ENCODE peak calls at places on chromosomes 7 and 10, in six cellular contexts. C is HL-60, R is GM23338, L is heart left ventricle, T is adrenal gland, U is PC-3. D is an unnamed sample.

GRCh38 chr7:82050792-82051191 is 280.9 kb upstream of the HGF start:
- DNase-seq in C (no peak), R (no peak), L (no peak), T (no peak), U (peak), D (peak)

GRCh38 chr7:739964-740942 is 13.2 kb upstream of the PRKAR1B start:
- DNase-seq in C (no peak), R (no peak), L (no peak), T (no peak), U (no peak), D (no peak)

GRCh38 chr10:69123306-69123746 is 652 bp upstream of the VPS26A start:
- DNase-seq in C (no peak), R (peak), L (no peak), T (no peak), U (peak), D (no peak)

GRCh38 chr7:32115831-32116230 is 45.6 kb upstream of the PDE1C start:
- DNase-seq in C (no peak), R (no peak), L (no peak), T (no peak), U (peak), D (peak)

GRCh38 chr10:96212911-96213310 is 58.5 kb downstream of the BLNK start:
- DNase-seq in C (no peak), R (no peak), L (no peak), T (no peak), U (no peak), D (no peak)

GRCh38 chr7:150939052-150939810 is 38.9 kb downstream of the KCNH2 start:
- DNase-seq in C (peak), R (no peak), L (no peak), T (no peak), U (no peak), D (no peak)

GRCh38 chr7:141572175-141572574 is 21.0 kb downstream of the AGK start:
- DNase-seq in C (no peak), R (no peak), L (no peak), T (no peak), U (no peak), D (no peak)

GRCh38 chr10:67803588-67804394 is 34.2 kb downstream of the DNAJC12 start:
- DNase-seq in C (no peak), R (no peak), L (no peak), T (no peak), U (no peak), D (no peak)

GRCh38 chr10:69486922-69487730 is 35.9 kb downstream of the TSPAN15 start:
- DNase-seq in C (no peak), R (no peak), L (no peak), T (no peak), U (no peak), D (no peak)

GRCh38 chr7:35725280-35725680 is 30.3 kb upstream of the HERPUD2 start:
- DNase-seq in C (no peak), R (peak), L (no peak), T (no peak), U (no peak), D (no peak)

GRCh38 chr7:120741371-120742042 is 116.4 kb downstream of the TSPAN12 start:
- DNase-seq in C (no peak), R (no peak), L (no peak), T (no peak), U (no peak), D (no peak)

GRCh38 chr7:120743128-120743527 is 114.8 kb downstream of the TSPAN12 start:
- DNase-seq in C (no peak), R (no peak), L (no peak), T (no peak), U (peak), D (no peak)

GRCh38 chr7:120738816-120739215 is 119.1 kb downstream of the TSPAN12 start:
- DNase-seq in C (no peak), R (peak), L (no peak), T (no peak), U (no peak), D (no peak)

GRCh38 chr7:120742370-120742769 is 115.6 kb downstream of the TSPAN12 start:
- DNase-seq in C (no peak), R (peak), L (no peak), T (no peak), U (no peak), D (no peak)

DNA sequence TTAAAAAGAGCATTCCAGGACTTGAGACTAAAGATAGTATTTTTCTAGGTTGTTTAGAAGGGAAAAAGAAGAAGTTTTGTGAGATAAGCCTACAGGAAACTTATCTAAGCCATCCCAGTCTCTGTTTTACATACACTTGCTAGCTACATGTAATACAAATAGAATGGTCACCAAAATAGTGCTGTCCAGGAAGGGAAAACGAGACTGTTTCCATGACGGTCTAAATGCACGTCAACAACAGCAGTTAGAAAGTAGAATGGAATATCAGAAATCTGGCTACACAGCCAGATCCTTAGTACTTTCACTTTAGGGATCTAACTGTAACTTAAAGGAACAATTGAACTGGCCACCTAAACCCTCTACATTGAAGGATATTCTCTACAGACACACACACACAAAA is 117.6 kb downstream of the TSPAN12 start:
- DNase-seq in C (no peak), R (no peak), L (no peak), T (no peak), U (no peak), D (peak)
- H3K4me3 ChIP-seq in C (no peak), R (no peak), L (peak), T (no peak), U (no peak), D (peak)

GRCh38 chr7:1798191-1798590 is 128.1 kb downstream of the ELFN1 start:
- DNase-seq in C (no peak), R (no peak), L (no peak), T (no peak), U (peak), D (no peak)

GRCh38 chr7:1800876-1801275 is 130.8 kb downstream of the ELFN1 start:
- DNase-seq in C (no peak), R (no peak), L (no peak), T (no peak), U (no peak), D (no peak)

GRCh38 chr7:1794888-1795542 is 124.9 kb downstream of the ELFN1 start:
- DNase-seq in C (no peak), R (no peak), L (no peak), T (no peak), U (no peak), D (no peak)
- TF ChIP-seq CTCF in C (no peak), R (peak), L (no peak), T (no peak), U (peak), D (peak)

GRCh38 chr7:27101906-27102577 is 441 bp downstream of the HOXA2 start:
- DNase-seq in C (no peak), R (peak), L (no peak), T (no peak), U (no peak), D (no peak)
- H3K4me3 ChIP-seq in C (no peak), R (no peak), L (peak), T (no peak), U (no peak), D (peak)

DNA sequence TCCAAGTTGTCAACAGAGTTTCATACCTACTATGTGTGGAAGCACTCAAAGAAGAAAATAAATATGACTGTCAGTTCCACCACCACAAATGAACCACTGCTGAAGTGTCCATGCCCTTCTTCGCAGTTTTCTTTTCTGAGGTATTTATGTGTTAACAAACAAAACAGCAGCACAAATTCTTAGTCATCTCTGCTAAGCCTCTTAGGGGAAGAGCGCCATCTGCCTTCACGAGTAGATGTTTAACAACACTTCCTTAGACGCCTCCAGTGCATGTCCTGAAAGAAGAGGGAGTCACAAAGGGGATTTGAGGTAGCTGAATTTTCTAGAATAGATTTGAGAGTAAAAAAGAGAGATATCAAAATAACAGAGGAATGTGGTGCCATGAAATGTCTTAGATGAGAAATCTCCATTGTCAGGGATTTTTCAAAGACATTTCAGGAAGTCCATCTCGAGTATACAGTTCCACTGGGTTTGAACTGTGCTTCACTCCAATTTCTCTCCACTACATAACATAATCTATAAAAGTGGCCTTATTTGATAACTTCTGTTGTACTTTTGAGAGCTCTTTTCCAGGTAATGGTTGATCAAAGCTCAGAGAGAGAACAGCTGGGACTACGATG is 775.3 kb upstream of the POM121L12 start:
- DNase-seq in C (no peak), R (peak), L (no peak), T (peak), U (peak), D (no peak)
- TF ChIP-seq CTCF in C (no peak), R (peak), L (no peak), T (peak), U (peak), D (no peak)

GRCh38 chr10:3805791-3806381 is 20.9 kb upstream of the KLF6 start:
- DNase-seq in C (no peak), R (no peak), L (peak), T (no peak), U (peak), D (peak)
- H3K4me3 ChIP-seq in C (no peak), R (no peak), L (no peak), T (no peak), U (peak), D (no peak)

GRCh38 chr7:129126314-129126713 is 18.2 kb upstream of the TSPAN33 start:
- DNase-seq in C (no peak), R (peak), L (no peak), T (no peak), U (no peak), D (no peak)

GRCh38 chr7:129122751-129123516 is 21.6 kb upstream of the TSPAN33 start:
- DNase-seq in C (peak), R (no peak), L (no peak), T (no peak), U (no peak), D (no peak)

GRCh38 chr7:129122086-129122750 is 22.3 kb upstream of the TSPAN33 start:
- DNase-seq in C (no peak), R (no peak), L (no peak), T (no peak), U (no peak), D (no peak)

GRCh38 chr7:129127154-129127553 is 17.4 kb upstream of the TSPAN33 start:
- DNase-seq in C (no peak), R (no peak), L (no peak), T (no peak), U (no peak), D (no peak)

GRCh38 chr7:129123517-129123872 is 21.0 kb upstream of the TSPAN33 start:
- DNase-seq in C (no peak), R (no peak), L (no peak), T (no peak), U (no peak), D (no peak)
- TF ChIP-seq CTCF in C (no peak), R (no peak), L (no peak), T (no peak), U (no peak), D (no peak)

DNA sequence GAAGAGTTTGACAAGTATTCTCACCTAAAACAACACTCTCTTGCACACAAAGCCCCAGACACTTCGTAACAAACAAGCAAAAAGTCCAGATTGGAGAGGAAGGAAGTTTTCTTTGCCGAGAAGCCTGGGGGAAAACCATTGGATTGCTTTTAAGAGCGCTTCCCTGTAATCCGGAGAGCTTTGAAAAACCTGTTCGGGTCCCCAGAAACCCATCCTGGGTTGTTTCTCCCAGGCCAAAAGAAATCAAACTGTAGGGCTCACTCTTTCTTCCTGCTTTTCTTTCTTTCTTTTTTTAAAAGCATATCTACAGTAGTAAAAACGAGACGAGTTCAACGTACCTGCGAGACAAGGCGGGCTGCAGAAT is 655 bp downstream of the SP8 start:
- DNase-seq in C (no peak), R (no peak), L (no peak), T (no peak), U (no peak), D (no peak)
- H3K4me3 ChIP-seq in C (no peak), R (peak), L (peak), T (no peak), U (peak), D (peak)

DNA sequence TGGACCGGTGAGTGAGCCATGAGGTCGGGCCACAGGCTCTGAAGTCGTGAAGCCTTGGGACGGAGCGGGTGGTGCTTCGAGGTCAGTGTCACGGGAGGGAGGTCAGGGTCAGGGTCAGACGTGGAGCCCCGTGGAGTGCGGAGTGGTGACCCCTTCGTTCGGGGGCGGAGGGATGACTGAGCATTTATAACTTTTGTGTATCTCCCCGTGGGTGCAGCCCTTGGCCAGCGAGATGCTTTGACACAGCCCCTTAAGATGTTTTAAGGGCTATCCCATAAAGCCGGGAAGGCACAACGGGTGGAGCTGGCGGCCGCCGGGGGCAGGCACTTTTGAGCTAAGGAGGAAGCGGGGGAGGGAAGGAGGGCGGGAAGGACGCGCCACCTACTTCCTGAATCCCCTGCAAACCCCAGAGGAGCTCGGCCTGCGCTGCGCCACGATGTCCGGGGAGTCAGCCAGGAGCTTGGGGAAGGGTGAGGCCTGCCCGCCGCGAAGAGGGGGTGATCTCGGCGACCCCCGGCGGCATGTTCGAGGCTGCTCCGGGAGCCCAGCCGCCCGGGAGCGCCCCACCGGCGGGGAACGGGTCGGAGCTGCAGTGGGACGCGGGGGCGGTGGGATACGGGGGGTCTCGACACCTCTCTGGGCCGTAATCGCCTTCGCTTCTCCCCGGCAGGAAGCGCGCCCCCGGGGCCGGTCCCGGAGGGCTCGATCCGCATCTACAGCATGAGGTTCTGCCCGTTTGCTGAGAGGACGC is at the start of gene GSTO1:
- DNase-seq in C (peak), R (peak), L (peak), T (peak), U (peak), D (peak)
- TF ChIP-seq CTCF in C (no peak), R (peak), L (no peak), T (no peak), U (no peak), D (no peak)

D was measured in astrocyte of the spinal cord.